ENCODE peak calls at places on chromosomes 13 and 19, in eight cellular contexts. One of them, this sample, is unnamed.

GRCh38 chr19:958967-959685 is 25.0 kb upstream of the WDR18 start:
- DNase-seq in nephron progenitor cell: no peak
- DNase-seq in cardiac muscle cell: peak
- DNase-seq in neural progenitor cell: no peak
- DNase-seq in body of pancreas: no peak
- DNase-seq in endodermal cell: no peak
- DNase-seq in heart right ventricle: no peak
- DNase-seq in fibroblast of lung: peak
- DNase-seq in this sample: no peak

GRCh38 chr19:13526552-13526951 is 20.3 kb upstream of the CACNA1A start:
- DNase-seq in nephron progenitor cell: peak
- DNase-seq in cardiac muscle cell: peak
- DNase-seq in neural progenitor cell: peak
- DNase-seq in body of pancreas: no peak
- DNase-seq in endodermal cell: peak
- DNase-seq in heart right ventricle: no peak
- DNase-seq in fibroblast of lung: no peak
- DNase-seq in this sample: peak

GRCh38 chr19:3855321-3855720 is 13.5 kb downstream of the ZFR2 start:
- DNase-seq in nephron progenitor cell: no peak
- DNase-seq in cardiac muscle cell: no peak
- DNase-seq in neural progenitor cell: no peak
- DNase-seq in body of pancreas: no peak
- DNase-seq in endodermal cell: no peak
- DNase-seq in heart right ventricle: no peak
- DNase-seq in fibroblast of lung: no peak
- DNase-seq in this sample: no peak

GRCh38 chr13:94371855-94372254 is 107.6 kb downstream of the DCT start:
- DNase-seq in nephron progenitor cell: no peak
- DNase-seq in cardiac muscle cell: no peak
- DNase-seq in neural progenitor cell: no peak
- DNase-seq in body of pancreas: no peak
- DNase-seq in endodermal cell: no peak
- DNase-seq in heart right ventricle: no peak
- DNase-seq in fibroblast of lung: no peak
- DNase-seq in this sample: no peak

GRCh38 chr13:99258210-99258860 is at the start of gene GPR18:
- DNase-seq in nephron progenitor cell: no peak
- DNase-seq in cardiac muscle cell: no peak
- DNase-seq in neural progenitor cell: no peak
- DNase-seq in body of pancreas: no peak
- DNase-seq in endodermal cell: no peak
- DNase-seq in heart right ventricle: no peak
- DNase-seq in fibroblast of lung: peak
- DNase-seq in this sample: no peak

GRCh38 chr19:5679289-5680082 is 830 bp downstream of the MICOS13 start:
- DNase-seq in nephron progenitor cell: no peak
- DNase-seq in cardiac muscle cell: no peak
- DNase-seq in neural progenitor cell: no peak
- DNase-seq in body of pancreas: no peak
- DNase-seq in endodermal cell: peak
- DNase-seq in heart right ventricle: peak
- DNase-seq in fibroblast of lung: no peak
- DNase-seq in this sample: no peak

GRCh38 chr13:24511824-24512207 is 762 bp downstream of the PARP4 start:
- DNase-seq in nephron progenitor cell: no peak
- DNase-seq in cardiac muscle cell: no peak
- DNase-seq in neural progenitor cell: no peak
- DNase-seq in body of pancreas: no peak
- DNase-seq in endodermal cell: no peak
- DNase-seq in heart right ventricle: no peak
- DNase-seq in fibroblast of lung: no peak
- DNase-seq in this sample: no peak

GRCh38 chr19:39850892-39851291 is 4.7 kb upstream of the FBL start:
- DNase-seq in nephron progenitor cell: no peak
- DNase-seq in cardiac muscle cell: no peak
- DNase-seq in neural progenitor cell: no peak
- DNase-seq in body of pancreas: no peak
- DNase-seq in endodermal cell: no peak
- DNase-seq in heart right ventricle: no peak
- DNase-seq in fibroblast of lung: no peak
- DNase-seq in this sample: no peak

GRCh38 chr13:100349594-100349993 is 239.0 kb downstream of the GGACT start:
- DNase-seq in nephron progenitor cell: no peak
- DNase-seq in cardiac muscle cell: no peak
- DNase-seq in neural progenitor cell: no peak
- DNase-seq in body of pancreas: no peak
- DNase-seq in endodermal cell: no peak
- DNase-seq in heart right ventricle: no peak
- DNase-seq in fibroblast of lung: no peak
- DNase-seq in this sample: no peak

GRCh38 chr13:21287331-21287907 is 111.0 kb downstream of the MRPL57 start:
- DNase-seq in nephron progenitor cell: no peak
- DNase-seq in cardiac muscle cell: no peak
- DNase-seq in neural progenitor cell: no peak
- DNase-seq in body of pancreas: no peak
- DNase-seq in endodermal cell: no peak
- DNase-seq in heart right ventricle: no peak
- DNase-seq in fibroblast of lung: no peak
- DNase-seq in this sample: no peak
- TF ChIP-seq CTCF in nephron progenitor cell: no peak
- TF ChIP-seq CTCF in cardiac muscle cell: no peak
- TF ChIP-seq CTCF in neural progenitor cell: no peak
- TF ChIP-seq CTCF in body of pancreas: no peak
- TF ChIP-seq CTCF in endodermal cell: no peak
- TF ChIP-seq CTCF in heart right ventricle: no peak
- TF ChIP-seq CTCF in fibroblast of lung: no peak
- TF ChIP-seq CTCF in this sample: no peak

GRCh38 chr19:44332145-44332544 is 24.3 kb downstream of the ZNF112 start:
- DNase-seq in nephron progenitor cell: no peak
- DNase-seq in cardiac muscle cell: no peak
- DNase-seq in neural progenitor cell: no peak
- DNase-seq in body of pancreas: no peak
- DNase-seq in endodermal cell: no peak
- DNase-seq in heart right ventricle: no peak
- DNase-seq in fibroblast of lung: no peak
- DNase-seq in this sample: no peak
- TF ChIP-seq CTCF in nephron progenitor cell: no peak
- TF ChIP-seq CTCF in cardiac muscle cell: no peak
- TF ChIP-seq CTCF in neural progenitor cell: no peak
- TF ChIP-seq CTCF in body of pancreas: no peak
- TF ChIP-seq CTCF in endodermal cell: no peak
- TF ChIP-seq CTCF in heart right ventricle: no peak
- TF ChIP-seq CTCF in fibroblast of lung: no peak
- TF ChIP-seq CTCF in this sample: no peak

DNA sequence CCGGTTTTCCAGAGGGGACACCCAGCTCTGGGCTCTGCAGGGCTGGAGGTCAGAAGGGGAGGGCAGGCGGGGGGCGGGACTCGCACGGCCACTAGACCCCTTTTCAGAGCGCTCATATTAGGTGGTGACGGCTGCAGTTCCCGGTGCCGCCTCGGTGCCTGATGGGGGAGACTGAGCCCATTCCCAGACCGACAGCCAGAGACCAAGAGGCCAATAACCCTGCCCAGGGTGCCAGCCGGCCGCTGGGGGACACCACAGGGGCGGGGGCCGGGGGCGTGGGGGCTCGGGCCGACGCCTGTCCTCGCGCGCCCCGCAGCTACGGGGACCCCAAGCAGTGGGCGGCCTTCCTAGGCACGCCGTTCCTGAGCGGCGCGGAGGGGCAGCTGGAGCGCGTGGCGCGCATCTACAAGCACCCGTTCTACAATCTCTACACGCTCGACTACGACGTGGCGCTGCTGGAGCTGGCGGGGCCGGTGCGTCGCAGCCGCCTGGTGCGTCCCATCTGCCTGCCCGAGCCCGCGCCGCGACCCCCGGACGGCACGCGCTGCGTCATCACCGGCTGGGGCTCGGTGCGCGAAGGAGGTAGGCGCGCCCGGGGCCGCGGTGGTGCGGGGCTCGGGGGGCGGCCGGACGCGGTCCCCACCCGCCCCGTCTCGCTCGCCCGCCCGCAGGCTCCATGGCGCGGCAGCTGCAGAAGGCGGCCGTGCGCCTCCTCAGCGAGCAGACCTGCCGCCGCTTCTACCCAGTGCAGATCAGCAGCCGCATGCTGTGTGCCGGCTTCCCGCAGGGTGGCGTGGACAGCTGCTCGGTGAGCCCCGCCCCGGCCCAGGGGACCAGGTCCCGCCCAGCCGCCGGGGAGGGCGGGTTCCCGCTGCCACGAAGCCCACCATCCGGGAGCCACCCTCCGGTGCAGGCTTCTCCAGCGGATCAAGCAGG is 2.4 kb downstream of the TIMM13 start:
- DNase-seq in nephron progenitor cell: peak
- DNase-seq in cardiac muscle cell: peak
- DNase-seq in neural progenitor cell: peak
- DNase-seq in body of pancreas: peak
- DNase-seq in endodermal cell: peak
- DNase-seq in heart right ventricle: peak
- DNase-seq in fibroblast of lung: peak
- DNase-seq in this sample: peak
- TF ChIP-seq CTCF in nephron progenitor cell: peak
- TF ChIP-seq CTCF in cardiac muscle cell: peak
- TF ChIP-seq CTCF in neural progenitor cell: peak
- TF ChIP-seq CTCF in body of pancreas: peak
- TF ChIP-seq CTCF in endodermal cell: peak
- TF ChIP-seq CTCF in heart right ventricle: no peak
- TF ChIP-seq CTCF in fibroblast of lung: no peak
- TF ChIP-seq CTCF in this sample: peak

DNA sequence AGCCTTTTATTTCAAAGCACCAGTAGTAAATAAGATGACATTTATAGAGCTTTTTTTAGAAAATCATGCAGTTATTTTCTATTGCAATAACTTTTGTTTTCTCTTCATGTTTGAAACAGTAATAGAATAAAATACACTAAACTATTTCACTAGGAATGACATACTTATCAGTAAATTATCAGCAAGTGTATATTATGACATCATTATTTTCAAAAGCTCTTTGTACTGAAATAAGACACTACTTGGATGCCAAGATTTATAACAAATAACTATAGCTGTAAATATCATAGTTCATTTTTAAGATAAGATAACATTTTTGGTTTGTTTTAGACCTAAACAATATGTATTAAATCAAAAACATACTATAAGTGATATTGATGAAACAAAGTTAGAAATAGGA is 56.8 kb downstream of the STOML3 start:
- DNase-seq in nephron progenitor cell: no peak
- DNase-seq in cardiac muscle cell: no peak
- DNase-seq in neural progenitor cell: no peak
- DNase-seq in body of pancreas: no peak
- DNase-seq in endodermal cell: no peak
- DNase-seq in heart right ventricle: no peak
- DNase-seq in fibroblast of lung: no peak
- DNase-seq in this sample: no peak
- TF ChIP-seq CTCF in nephron progenitor cell: no peak
- TF ChIP-seq CTCF in cardiac muscle cell: no peak
- TF ChIP-seq CTCF in neural progenitor cell: no peak
- TF ChIP-seq CTCF in body of pancreas: no peak
- TF ChIP-seq CTCF in endodermal cell: no peak
- TF ChIP-seq CTCF in heart right ventricle: no peak
- TF ChIP-seq CTCF in fibroblast of lung: no peak
- TF ChIP-seq CTCF in this sample: no peak

DNA sequence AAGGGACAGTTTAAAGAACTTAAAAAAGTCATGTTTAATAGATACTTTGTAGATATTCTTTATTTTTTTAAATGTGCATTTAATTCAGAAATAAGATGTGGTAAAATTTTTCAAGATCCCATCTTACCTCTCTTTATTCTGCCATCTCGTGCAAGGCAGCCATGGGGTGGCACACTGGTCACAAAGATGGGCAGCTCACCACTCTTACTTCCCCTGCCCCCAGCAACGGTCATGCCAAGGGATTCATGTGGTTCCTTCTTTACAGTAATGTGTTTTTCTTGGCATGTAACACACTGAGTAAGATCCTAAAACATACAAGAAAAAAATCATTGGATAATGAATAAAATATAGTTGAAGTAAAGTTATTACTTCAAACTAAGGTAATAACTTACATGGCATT is 64.2 kb downstream of the LNX2 start:
- DNase-seq in nephron progenitor cell: no peak
- DNase-seq in cardiac muscle cell: peak
- DNase-seq in neural progenitor cell: no peak
- DNase-seq in body of pancreas: peak
- DNase-seq in endodermal cell: no peak
- DNase-seq in heart right ventricle: no peak
- DNase-seq in fibroblast of lung: peak
- DNase-seq in this sample: no peak
- TF ChIP-seq CTCF in nephron progenitor cell: no peak
- TF ChIP-seq CTCF in cardiac muscle cell: peak
- TF ChIP-seq CTCF in neural progenitor cell: no peak
- TF ChIP-seq CTCF in body of pancreas: peak
- TF ChIP-seq CTCF in endodermal cell: no peak
- TF ChIP-seq CTCF in heart right ventricle: peak
- TF ChIP-seq CTCF in fibroblast of lung: peak
- TF ChIP-seq CTCF in this sample: no peak

GRCh38 chr19:49863254-49863934 is 4.0 kb downstream of the PNKP start:
- DNase-seq in nephron progenitor cell: no peak
- DNase-seq in cardiac muscle cell: no peak
- DNase-seq in neural progenitor cell: no peak
- DNase-seq in body of pancreas: peak
- DNase-seq in endodermal cell: no peak
- DNase-seq in heart right ventricle: no peak
- DNase-seq in fibroblast of lung: no peak
- DNase-seq in this sample: no peak

GRCh38 chr19:49861541-49862410 is 5.6 kb downstream of the PNKP start:
- DNase-seq in nephron progenitor cell: no peak
- DNase-seq in cardiac muscle cell: no peak
- DNase-seq in neural progenitor cell: no peak
- DNase-seq in body of pancreas: peak
- DNase-seq in endodermal cell: no peak
- DNase-seq in heart right ventricle: no peak
- DNase-seq in fibroblast of lung: no peak
- DNase-seq in this sample: no peak

GRCh38 chr19:49863935-49864320 is 3.4 kb downstream of the PNKP start:
- DNase-seq in nephron progenitor cell: no peak
- DNase-seq in cardiac muscle cell: no peak
- DNase-seq in neural progenitor cell: no peak
- DNase-seq in body of pancreas: no peak
- DNase-seq in endodermal cell: no peak
- DNase-seq in heart right ventricle: no peak
- DNase-seq in fibroblast of lung: no peak
- DNase-seq in this sample: no peak

GRCh38 chr19:49861127-49861526 is 6.2 kb downstream of the PNKP start:
- DNase-seq in nephron progenitor cell: peak
- DNase-seq in cardiac muscle cell: peak
- DNase-seq in neural progenitor cell: no peak
- DNase-seq in body of pancreas: peak
- DNase-seq in endodermal cell: peak
- DNase-seq in heart right ventricle: peak
- DNase-seq in fibroblast of lung: peak
- DNase-seq in this sample: no peak

GRCh38 chr19:49862411-49863253 is 4.7 kb downstream of the PNKP start:
- DNase-seq in nephron progenitor cell: peak
- DNase-seq in cardiac muscle cell: no peak
- DNase-seq in neural progenitor cell: peak
- DNase-seq in body of pancreas: peak
- DNase-seq in endodermal cell: peak
- DNase-seq in heart right ventricle: no peak
- DNase-seq in fibroblast of lung: no peak
- DNase-seq in this sample: no peak
- TF ChIP-seq CTCF in nephron progenitor cell: no peak
- TF ChIP-seq CTCF in cardiac muscle cell: peak
- TF ChIP-seq CTCF in neural progenitor cell: peak
- TF ChIP-seq CTCF in body of pancreas: peak
- TF ChIP-seq CTCF in endodermal cell: peak
- TF ChIP-seq CTCF in heart right ventricle: no peak
- TF ChIP-seq CTCF in fibroblast of lung: no peak
- TF ChIP-seq CTCF in this sample: peak

This sample was measured in neural crest cell.